ENCODE peak calls at places on chromosomes 2 and 18, in six cellular contexts. J is sigmoid colon; T is choroid plexus epithelial cell; C is left ventricle myocardium superior; Q is GM23338; Z is CD4-positive, alpha-beta T cell. P is an unnamed sample.

GRCh38 chr2:30232027-30232800 is 880 bp downstream of the LBH start:
- DNase-seq in Z (peak; percentile 71), J (peak; percentile 86), T (peak; percentile 37), Q (peak; percentile 93), C (peak; percentile 73), P (peak; percentile 64)

GRCh38 chr18:10377956-10378355 is 76.5 kb upstream of the APCDD1 start:
- DNase-seq in Q (no peak), J (no peak), C (no peak), Z (no peak), T (no peak), P (no peak)

GRCh38 chr2:118202707-118203303 is 114.5 kb downstream of the INSIG2 start:
- DNase-seq in Z (peak; percentile 47), Q (peak; percentile 85), J (no peak), T (peak; percentile 74), C (peak; percentile 35), P (no peak)

GRCh38 chr18:26017929-26018328 is 72.5 kb downstream of the SS18 start:
- DNase-seq in Q (no peak), J (no peak), T (peak; percentile 21), Z (no peak), C (no peak), P (no peak)

GRCh38 chr2:240143801-240144648 is 3.6 kb upstream of the OTOS start:
- DNase-seq in C (peak; percentile 80), J (peak; percentile 82), Z (peak; percentile 77), Q (peak; percentile 79), T (peak; percentile 50), P (no peak)

GRCh38 chr2:165238295-165238694 is 919 bp upstream of the SCN2A start:
- DNase-seq in Z (no peak), C (no peak), Q (peak; percentile 63), T (peak; percentile 34), J (no peak), P (no peak)

GRCh38 chr2:150778828-150779227 is 291.4 kb upstream of the RND3 start:
- DNase-seq in Z (no peak), C (no peak), Q (no peak), J (no peak), T (peak; percentile 42), P (no peak)

GRCh38 chr18:41862921-41863320 is 92.1 kb upstream of the PIK3C3 start:
- DNase-seq in Z (no peak), T (no peak), J (no peak), Q (no peak), C (no peak), P (no peak)

GRCh38 chr2:1219901-1220691 is 193.2 kb upstream of the TPO start:
- DNase-seq in Z (no peak), Q (no peak), C (no peak), T (peak; percentile 77), J (no peak), P (no peak)

GRCh38 chr2:209663666-209664065 is 108.0 kb upstream of the UNC80 start:
- DNase-seq in Q (no peak), J (no peak), C (no peak), Z (no peak), T (no peak), P (no peak)

GRCh38 chr2:168343586-168343985 is 96.2 kb upstream of the STK39 start:
- DNase-seq in C (no peak), T (peak; percentile 28), Z (no peak), Q (no peak), J (no peak), P (no peak)

GRCh38 chr2:233643128-233643527 is 6.9 kb downstream of the UGT1A10 start:
- DNase-seq in C (no peak), J (no peak), T (peak; percentile 45), Q (peak; percentile 71), Z (no peak), P (peak; percentile 39)

GRCh38 chr2:200901459-200902072 is 12.4 kb downstream of the NIF3L1 start:
- DNase-seq in C (no peak), Q (peak; percentile 97), Z (peak; percentile 71), T (peak; percentile 96), J (peak; percentile 74), P (peak; percentile 71)

GRCh38 chr2:9018534-9018933 is 15.1 kb upstream of the MBOAT2 start:
- DNase-seq in T (no peak), J (no peak), Q (no peak), C (no peak), Z (no peak), P (no peak)

GRCh38 chr2:241763551-241764271 is 12.9 kb upstream of the GAL3ST2 start:
- DNase-seq in J (peak; percentile 21), Z (no peak), Q (no peak), C (no peak), T (no peak), P (no peak)

GRCh38 chr2:66446178-66446860 is 11.4 kb downstream of the MEIS1 start:
- DNase-seq in Q (peak; percentile 74), J (peak; percentile 84), C (peak; percentile 75), T (peak; percentile 48), Z (no peak), P (no peak)

GRCh38 chr2:241893265-241893664 is 23.7 kb downstream of the RTP5 start:
- DNase-seq in C (peak; percentile 8), Q (no peak), J (no peak), Z (no peak), T (no peak), P (peak; percentile 2)

GRCh38 chr2:72988041-72988440 is 70.7 kb downstream of the EMX1 start:
- DNase-seq in Z (no peak), T (no peak), Q (no peak), C (no peak), J (peak; percentile 33), P (peak; percentile 2)

GRCh38 chr2:37436324-37436723 is 91.9 kb downstream of the QPCT start:
- DNase-seq in T (peak; percentile 59), C (no peak), Z (no peak), Q (no peak), J (no peak), P (no peak)

GRCh38 chr18:24322594-24323136 is 75.0 kb downstream of the OSBPL1A start:
- DNase-seq in J (no peak), Q (no peak), Z (no peak), T (peak; percentile 62), C (no peak), P (no peak)

GRCh38 chr2:159002465-159003130 is 34.2 kb downstream of the TANC1 start:
- DNase-seq in Q (no peak), T (peak; percentile 23), C (no peak), Z (no peak), J (no peak), P (no peak)

GRCh38 chr2:158841839-158842238 is 46.7 kb downstream of the DAPL1 start:
- DNase-seq in Q (no peak), J (no peak), Z (no peak), C (no peak), T (no peak), P (no peak)

GRCh38 chr2:207765541-207765940 is 4.2 kb downstream of the FZD5 start:
- DNase-seq in T (no peak), Z (no peak), Q (peak; percentile 91), C (no peak), J (no peak), P (peak; percentile 45)

GRCh38 chr2:85838641-85839040 is 50.1 kb downstream of the ST3GAL5 start:
- DNase-seq in C (no peak), Q (no peak), Z (no peak), T (no peak), J (no peak), P (no peak)

GRCh38 chr2:88967844-88968243 is 276.4 kb downstream of the RPIA start:
- DNase-seq in Q (peak; percentile 67), C (no peak), J (no peak), Z (no peak), T (peak; percentile 20), P (no peak)

GRCh38 chr2:192414794-192415193 is 220.1 kb upstream of the TMEFF2 start:
- DNase-seq in Q (no peak), Z (no peak), C (peak; percentile 10), J (peak; percentile 52), T (no peak), P (no peak)

GRCh38 chr2:74333175-74333574 is 10.0 kb downstream of the SLC4A5 start:
- DNase-seq in C (no peak), T (peak; percentile 74), J (no peak), Q (peak; percentile 77), Z (no peak), P (no peak)

GRCh38 chr2:132037527-132038178 is 124.1 kb downstream of the ANKRD30BL start:
- DNase-seq in Z (no peak), Q (peak; percentile 68), J (peak; percentile 58), T (peak; percentile 1), C (peak; percentile 27), P (peak; percentile 5)

GRCh38 chr2:64062840-64063239 is 43.6 kb upstream of the VPS54 start:
- DNase-seq in J (no peak), T (peak; percentile 50), Q (no peak), C (no peak), Z (no peak), P (no peak)

P was measured in left colon.